ENCODE peak calls at places on chromosome 3, in nine cellular contexts. P is D341Med; C is activated naive CD4-positive, alpha-beta T cell treated with anti-CD3 and anti-CD28 coated beads for 36 hours; Q is Daoy; U is occipital lobe; R is neural crest cell; K is OCI-LY7; I is NCI-H1417; T is NB4. S is an unnamed sample.
A peak's percentile ranks its signal among the peaks of the same experiment; 100 is the strongest.

GRCh38 chr3:57951106-57951882 is 56.9 kb upstream of the FLNB start:
- DNase-seq in I (no peak), C (no peak), U (peak; percentile 27), R (no peak), T (peak; percentile 94), P (no peak), Q (peak; percentile 83), K (no peak), S (peak; percentile 79)

GRCh38 chr3:32959370-32959769 is 7.9 kb downstream of the CCR4 start:
- DNase-seq in P (no peak), T (no peak), K (no peak), I (no peak), U (no peak), R (no peak), Q (no peak), C (no peak), S (no peak)

GRCh38 chr3:194816748-194817591 is 131.3 kb downstream of the FAM43A start:
- DNase-seq in U (no peak), C (no peak), P (no peak), I (no peak), K (no peak), Q (no peak), T (no peak), R (no peak), S (no peak)

GRCh38 chr3:170490828-170491560 is 72.3 kb downstream of the CLDN11 start:
- DNase-seq in R (no peak), I (no peak), T (peak; percentile 7), Q (no peak), K (no peak), U (no peak), P (no peak), C (no peak), S (no peak)

GRCh38 chr3:119582178-119582577 is 2.9 kb downstream of the ADPRH start:
- DNase-seq in I (no peak), T (no peak), K (no peak), C (peak; percentile 44), R (no peak), P (no peak), U (no peak), Q (peak; percentile 46), S (no peak)

GRCh38 chr3:190038050-190038631 is 82.6 kb downstream of the P3H2 start:
- DNase-seq in Q (peak; percentile 61), R (no peak), C (no peak), I (no peak), P (no peak), U (no peak), T (peak; percentile 3), K (no peak), S (peak; percentile 81)

GRCh38 chr3:37096972-37097371 is 77.4 kb downstream of the LRRFIP2 start:
- DNase-seq in P (no peak), R (no peak), C (no peak), T (no peak), Q (no peak), K (no peak), I (no peak), U (no peak), S (no peak)

GRCh38 chr3:197035577-197035976 is 6.0 kb upstream of the MELTF start:
- DNase-seq in T (no peak), K (no peak), R (no peak), U (no peak), Q (no peak), P (no peak), C (no peak), I (no peak), S (no peak)

S was measured in MG63.